ENCODE peak calls at places on chromosome 9, in five cellular contexts. T is activated B cell treated with CpG ODN at 0.5 μM for 24 hours, L is psoas muscle, U is heart left ventricle, V is Calu3. E is an unnamed sample.

GRCh38 chr9:98796364-98797101 is at the start of gene ANKS6:
- DNase-seq in T (peak; percentile 91), U (peak; percentile 75), V (peak; percentile 88), L (peak; percentile 91), E (peak; percentile 62)

GRCh38 chr9:121197135-121197534 is 4.5 kb downstream of the RAB14 start:
- DNase-seq in T (no peak), U (no peak), L (no peak), V (no peak), E (no peak)

GRCh38 chr9:82810902-82811301 is 252.0 kb downstream of the RASEF start:
- DNase-seq in U (no peak), L (no peak), T (no peak), V (peak; percentile 70), E (peak; percentile 5)

GRCh38 chr9:132560604-132561304 is 21.7 kb upstream of the BARHL1 start:
- DNase-seq in L (no peak), T (no peak), V (no peak), U (no peak), E (no peak)

GRCh38 chr9:27645166-27645840 is 72.0 kb upstream of the C9orf72 start:
- DNase-seq in L (no peak), T (no peak), U (no peak), V (no peak), E (no peak)

GRCh38 chr9:134449180-134449916 is 123.1 kb downstream of the RXRA start:
- DNase-seq in L (peak; percentile 94), T (peak; percentile 65), V (peak; percentile 71), U (peak; percentile 94), E (peak; percentile 95)

GRCh38 chr9:117407436-117408022 is 7.3 kb downstream of the ASTN2 start:
- DNase-seq in V (no peak), T (no peak), L (no peak), U (no peak), E (no peak)

GRCh38 chr9:72592501-72593403 is 71.3 kb downstream of the TMC1 start:
- DNase-seq in L (no peak), U (no peak), V (peak; percentile 7), T (no peak), E (peak; percentile 62)

GRCh38 chr9:71642043-71642442 is 126.3 kb downstream of the CEMIP2 start:
- DNase-seq in U (no peak), V (no peak), T (no peak), L (no peak), E (no peak)

GRCh38 chr9:69213647-69214046 is 39.6 kb downstream of the TJP2 start:
- DNase-seq in T (no peak), V (no peak), U (no peak), L (no peak), E (no peak)

GRCh38 chr9:108080285-108080684 is 590.7 kb upstream of the KLF4 start:
- DNase-seq in V (no peak), T (no peak), L (no peak), U (no peak), E (no peak)

GRCh38 chr9:112648624-112649023 is 69.3 kb downstream of the INIP start:
- DNase-seq in L (no peak), U (no peak), T (no peak), V (no peak), E (no peak)

GRCh38 chr9:105223544-105224140 is 20.8 kb upstream of the SLC44A1 start:
- DNase-seq in T (no peak), U (no peak), V (no peak), L (no peak), E (no peak)

GRCh38 chr9:128921881-128922763 is 1.3 kb downstream of the PHYHD1 start:
- DNase-seq in V (no peak), T (no peak), U (peak; percentile 65), L (peak; percentile 78), E (peak; percentile 42)

GRCh38 chr9:132662152-132662945 is 7.4 kb downstream of the DDX31 start:
- DNase-seq in T (no peak), L (no peak), U (no peak), V (no peak), E (no peak)

GRCh38 chr9:137724114-137724445 is 105.3 kb downstream of the EHMT1 start:
- DNase-seq in T (no peak), V (no peak), L (no peak), U (no peak), E (no peak)

GRCh38 chr9:105662184-105663104 is at the start of gene TAL2:
- DNase-seq in L (no peak), U (no peak), T (no peak), V (no peak), E (no peak)

GRCh38 chr9:91047529-91047928 is 245.9 kb downstream of the SYK start:
- DNase-seq in V (no peak), L (no peak), U (no peak), T (no peak), E (no peak)

GRCh38 chr9:33202552-33203300 is 35.6 kb upstream of the B4GALT1 start:
- DNase-seq in L (peak; percentile 74), U (peak; percentile 77), V (no peak), T (peak; percentile 67), E (no peak)

GRCh38 chr9:122865300-122865699 is 36.9 kb upstream of the PDCL start:
- DNase-seq in V (no peak), T (no peak), L (no peak), U (no peak), E (no peak)

GRCh38 chr9:110758201-110758600 is 89.6 kb downstream of the MUSK start:
- DNase-seq in L (no peak), V (no peak), U (no peak), T (no peak), E (no peak)

GRCh38 chr9:15403155-15403554 is 19.5 kb upstream of the SNAPC3 start:
- DNase-seq in U (no peak), L (no peak), T (no peak), V (no peak), E (no peak)

GRCh38 chr9:99921875-99922710 is 15.6 kb downstream of the STX17 start:
- DNase-seq in T (no peak), U (no peak), V (no peak), L (no peak), E (no peak)

GRCh38 chr9:105330201-105330600 is 85.8 kb downstream of the SLC44A1 start:
- DNase-seq in L (no peak), T (no peak), U (no peak), V (no peak), E (no peak)

GRCh38 chr9:110573305-110573704 is 6.2 kb downstream of the SVEP1 start:
- DNase-seq in V (no peak), U (no peak), L (no peak), T (no peak), E (no peak)

GRCh38 chr9:98707158-98708102 is 1.3 kb downstream of the GABBR2 start:
- DNase-seq in U (peak; percentile 43), T (no peak), V (peak; percentile 57), L (no peak), E (peak; percentile 15)

GRCh38 chr9:129383005-129383414 is 204.9 kb upstream of the IER5L start:
- DNase-seq in T (no peak), V (peak; percentile 68), U (peak; percentile 62), L (peak; percentile 83), E (peak; percentile 92)

GRCh38 chr9:73643379-73644013 is 491.8 kb downstream of the ANXA1 start:
- DNase-seq in U (no peak), V (peak; percentile 8), T (no peak), L (no peak), E (no peak)

GRCh38 chr9:4769321-4770080 is 23.2 kb upstream of the RCL1 start:
- DNase-seq in T (no peak), V (peak; percentile 24), L (no peak), U (peak; percentile 32), E (no peak)

GRCh38 chr9:73059304-73059703 is 92.4 kb upstream of the ANXA1 start:
- DNase-seq in V (no peak), U (no peak), T (no peak), L (no peak), E (no peak)

GRCh38 chr9:122338536-122338935 is 32.3 kb upstream of the PTGS1 start:
- DNase-seq in T (no peak), L (no peak), V (no peak), U (no peak), E (no peak)

GRCh38 chr9:129750010-129750409 is 2.8 kb downstream of the PTGES start:
- DNase-seq in V (no peak), T (no peak), U (no peak), L (no peak), E (no peak)

GRCh38 chr9:75455444-75455921 is 367.2 kb downstream of the OSTF1 start:
- DNase-seq in U (peak; percentile 30), V (no peak), L (no peak), T (no peak), E (no peak)

GRCh38 chr9:17063535-17064135 is 71.2 kb upstream of the CNTLN start:
- DNase-seq in U (no peak), V (peak; percentile 20), L (no peak), T (no peak), E (peak; percentile 24)

DNA sequence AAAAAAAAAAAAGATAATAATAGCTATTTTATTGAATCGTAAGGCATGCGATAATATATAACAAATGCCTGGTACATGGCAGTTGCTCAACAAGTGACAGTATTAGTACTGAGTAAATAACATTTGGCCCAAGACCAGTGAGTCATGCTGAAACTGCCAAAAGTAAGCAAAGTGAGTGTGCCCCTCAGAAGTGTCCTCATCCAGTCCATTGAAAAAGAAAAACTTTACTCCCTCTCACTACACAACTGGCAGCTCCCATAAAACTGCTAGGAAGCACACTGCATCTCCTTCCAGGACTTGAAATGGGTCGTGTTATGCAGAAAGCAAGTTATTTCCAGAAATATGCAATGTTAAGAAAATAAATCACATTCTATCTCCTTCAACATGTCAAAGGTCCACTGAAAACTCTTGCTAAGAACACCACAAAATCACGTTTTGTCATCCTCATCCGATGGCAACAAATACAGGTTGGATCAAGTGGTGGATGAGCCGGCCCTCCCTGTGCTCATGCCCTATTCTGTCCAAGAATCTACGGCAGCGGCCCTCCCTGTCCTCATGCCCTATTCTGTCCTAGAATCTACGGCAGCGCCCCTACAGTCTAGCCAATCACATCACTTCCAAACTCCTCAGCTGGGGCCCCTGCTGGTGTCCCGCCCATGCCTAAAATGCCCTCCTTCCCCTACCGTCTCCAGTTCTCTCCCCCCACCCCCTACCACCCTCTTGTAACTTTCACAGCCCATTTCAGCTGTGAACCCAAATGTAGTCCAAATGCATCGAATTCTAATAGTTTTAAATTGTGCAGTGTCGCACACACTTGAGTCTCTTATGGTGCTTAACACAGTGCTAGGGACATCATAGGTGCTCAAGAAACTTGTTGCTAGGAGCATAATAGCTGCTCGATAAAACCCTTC is 12.5 kb downstream of the PTCH1 start:
- DNase-seq in T (no peak), V (no peak), L (no peak), U (peak; percentile 43), E (peak; percentile 57)
- TF ChIP-seq CTCF in T (no peak), V (no peak), L (no peak), U (no peak), E (no peak)

GRCh38 chr9:35658894-35659220 is 765 bp downstream of the CCDC107 start:
- DNase-seq in T (no peak), U (peak; percentile 65), L (peak; percentile 76), V (no peak), E (no peak)
- TF ChIP-seq CTCF in T (no peak), U (no peak), L (no peak), V (no peak), E (no peak)

GRCh38 chr9:127384901-127385300 is 12.1 kb upstream of the SLC2A8 start:
- DNase-seq in L (no peak), U (no peak), T (no peak), V (no peak), E (no peak)
- TF ChIP-seq CTCF in L (no peak), U (no peak), T (no peak), V (no peak), E (no peak)

DNA sequence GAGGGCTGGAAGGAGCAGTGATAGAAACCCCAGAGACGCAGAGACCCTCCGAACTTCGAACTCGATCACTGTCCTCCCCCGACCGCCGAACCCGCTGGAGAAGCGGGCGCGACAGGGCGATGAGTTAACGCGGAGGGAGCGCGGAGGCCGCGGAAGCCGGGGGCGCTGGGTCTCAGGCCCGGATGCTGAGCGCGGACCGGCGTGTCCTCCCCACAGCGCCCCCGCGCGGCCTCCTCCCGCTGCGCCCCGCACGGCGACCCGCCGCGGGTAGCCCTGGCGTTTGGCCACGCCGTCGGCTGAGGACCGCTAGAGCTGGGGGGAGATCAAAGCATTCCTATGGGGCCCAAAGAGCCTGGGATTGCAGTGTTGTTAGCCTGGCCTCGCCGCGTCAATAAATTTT is 7.7 kb upstream of the DMRT2 start:
- DNase-seq in T (no peak), U (no peak), V (no peak), L (peak; percentile 71), E (no peak)
- TF ChIP-seq CTCF in T (no peak), U (peak; percentile 23), V (no peak), L (peak; percentile 31), E (no peak)